ENCODE peak calls at places on chromosomes 2 and 18, in ten cellular contexts. W is gastrocnemius medialis, C is GM12865, U is tibial artery, V is H9, E is BJ, Z is neural progenitor cell, L is sigmoid colon, T is cardiac fibroblast, M is choroid plexus epithelial cell. D is an unnamed sample.
A peak's percentile ranks its signal among the peaks of the same experiment; 100 is the strongest.

GRCh38 chr18:58848685-58849084 is 16.0 kb upstream of the ZNF532 start:
- DNase-seq in C (no peak), E (no peak), W (no peak), Z (no peak), U (no peak), T (peak; percentile 70), L (no peak), V (peak; percentile 75), M (peak; percentile 39), D (no peak)

GRCh38 chr2:17912266-17912691 is 33.8 kb downstream of the KCNS3 start:
- DNase-seq in E (no peak), L (no peak), U (no peak), V (no peak), T (no peak), Z (no peak), C (peak; percentile 37), M (no peak), W (peak; percentile 12), D (peak; percentile 16)

GRCh38 chr2:120660771-120661459 is 74.8 kb upstream of the GLI2 start:
- DNase-seq in T (no peak), E (no peak), M (no peak), W (no peak), C (no peak), U (no peak), L (no peak), V (peak; percentile 74), Z (no peak), D (no peak)

GRCh38 chr18:37254256-37254880 is 311.2 kb downstream of the CELF4 start:
- DNase-seq in L (no peak), E (no peak), Z (no peak), W (no peak), C (no peak), U (no peak), T (no peak), V (no peak), M (no peak), D (no peak)

GRCh38 chr18:48391863-48392262 is 17.3 kb downstream of the ZBTB7C start:
- DNase-seq in W (no peak), L (no peak), C (no peak), V (peak; percentile 14), T (peak; percentile 7), Z (no peak), U (no peak), E (no peak), M (no peak), D (peak; percentile 34)

GRCh38 chr2:101418704-101419663 is 31.7 kb upstream of the CREG2 start:
- DNase-seq in Z (peak; percentile 73), M (peak; percentile 88), V (no peak), E (no peak), L (peak; percentile 73), T (peak; percentile 86), W (peak; percentile 17), U (no peak), C (peak; percentile 63), D (peak; percentile 68)

GRCh38 chr2:23681356-23682140 is 245.4 kb downstream of the ATAD2B start:
- DNase-seq in V (no peak), T (no peak), E (no peak), Z (no peak), M (no peak), U (no peak), C (no peak), L (no peak), W (no peak), D (no peak)

GRCh38 chr2:220887271-220887870 is 684.7 kb downstream of the EPHA4 start:
- DNase-seq in V (no peak), U (no peak), L (no peak), W (no peak), M (no peak), Z (peak; percentile 48), C (no peak), E (no peak), T (no peak), D (no peak)

GRCh38 chr2:128646691-128647090 is 328.0 kb upstream of the HS6ST1 start:
- DNase-seq in M (no peak), Z (no peak), U (peak; percentile 17), W (no peak), L (no peak), E (no peak), C (no peak), T (no peak), V (no peak), D (no peak)

GRCh38 chr2:173090973-173091660 is 15.5 kb downstream of the MAP3K20 start:
- DNase-seq in W (peak; percentile 73), E (no peak), L (peak; percentile 84), C (no peak), T (no peak), Z (no peak), V (peak; percentile 34), M (no peak), U (peak; percentile 89), D (peak; percentile 41)

GRCh38 chr2:171762879-171763573 is 75.8 kb downstream of the DYNC1I2 start:
- DNase-seq in V (no peak), E (no peak), M (peak; percentile 57), W (no peak), L (no peak), T (peak; percentile 25), U (no peak), Z (no peak), C (no peak), D (no peak)

GRCh38 chr2:8984152-8984551 is 19.3 kb downstream of the MBOAT2 start:
- DNase-seq in T (peak; percentile 50), C (peak; percentile 35), W (no peak), M (peak; percentile 66), V (no peak), Z (no peak), E (no peak), L (no peak), U (no peak), D (no peak)

GRCh38 chr2:8985561-8986326 is 17.7 kb downstream of the MBOAT2 start:
- DNase-seq in U (no peak), C (no peak), Z (no peak), W (no peak), T (no peak), M (no peak), V (no peak), L (no peak), E (no peak), D (no peak)

GRCh38 chr2:8987413-8987812 is 16.1 kb downstream of the MBOAT2 start:
- DNase-seq in U (no peak), L (no peak), T (peak; percentile 67), M (no peak), C (no peak), Z (no peak), E (no peak), V (no peak), W (no peak), D (no peak)

GRCh38 chr2:8984855-8985254 is 18.6 kb downstream of the MBOAT2 start:
- DNase-seq in W (no peak), Z (peak; percentile 39), L (no peak), V (no peak), M (peak; percentile 48), T (peak; percentile 34), C (no peak), U (no peak), E (no peak), D (no peak)

DNA sequence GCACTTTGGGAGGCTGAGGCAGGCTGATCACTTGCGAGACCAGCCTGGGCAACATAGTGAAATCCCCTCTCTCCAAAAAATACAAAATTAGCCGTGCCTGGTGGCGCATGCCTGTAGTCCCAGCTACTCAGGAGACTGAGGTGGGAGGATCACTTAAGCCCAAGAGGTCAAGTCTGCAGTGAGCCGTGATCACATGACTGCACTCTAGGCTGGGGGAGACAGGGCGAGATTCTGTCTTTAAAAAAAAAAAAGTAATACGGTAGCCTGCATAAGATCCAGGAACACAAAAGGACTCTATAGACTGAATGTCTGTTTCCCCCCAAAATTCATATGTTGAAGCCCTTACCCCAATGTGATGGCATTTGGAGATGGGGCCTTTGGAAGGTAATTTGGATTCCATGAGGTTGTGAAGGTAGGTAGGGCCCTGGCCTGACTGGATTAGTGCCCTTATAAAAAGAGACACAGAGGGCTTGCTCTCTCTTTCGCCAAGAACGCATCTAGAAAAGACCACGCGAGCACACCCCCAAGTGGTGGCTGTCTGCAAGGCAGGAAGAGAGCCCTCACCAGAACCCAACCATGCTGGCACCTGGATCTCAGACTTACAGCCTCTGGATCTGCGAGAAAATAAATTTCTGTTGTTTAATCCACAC is 17.0 kb downstream of the MBOAT2 start:
- DNase-seq in W (no peak), Z (peak; percentile 31), V (peak; percentile 75), C (peak; percentile 43), M (no peak), U (no peak), E (no peak), T (no peak), L (no peak), D (no peak)
- TF ChIP-seq CTCF in W (no peak), Z (peak; percentile 55), V (peak; percentile 77), C (peak; percentile 44), M (peak; percentile 49), U (no peak), E (no peak), T (peak; percentile 22), L (no peak), D (no peak)

GRCh38 chr2:144587306-144587705 is 67.4 kb upstream of the ZEB2 start:
- DNase-seq in C (no peak), E (no peak), Z (no peak), M (no peak), V (no peak), W (no peak), T (no peak), U (no peak), L (no peak), D (no peak)
- TF ChIP-seq CTCF in C (no peak), E (no peak), Z (no peak), M (no peak), V (no peak), W (no peak), T (no peak), U (no peak), L (no peak), D (no peak)

DNA sequence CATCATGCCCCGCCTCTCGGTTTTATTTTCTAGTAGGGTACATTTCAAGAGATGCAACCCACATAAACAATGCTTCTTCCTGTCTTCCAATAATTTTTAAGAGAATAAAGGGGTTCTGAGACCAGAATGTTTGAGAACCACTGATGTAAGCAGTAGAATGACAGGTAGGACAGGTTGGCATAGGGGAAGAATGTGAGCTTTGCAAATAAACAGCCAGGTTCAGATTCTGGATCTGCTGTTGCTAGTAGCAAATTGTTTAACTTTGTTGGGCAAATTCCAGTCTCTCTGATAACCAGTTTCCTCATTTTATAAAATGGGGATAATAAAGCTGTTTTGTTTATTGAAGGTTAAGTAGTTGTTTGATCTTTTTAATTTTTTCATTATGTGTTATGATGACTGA is 32.8 kb downstream of the SOCS6 start:
- DNase-seq in V (no peak), W (no peak), M (no peak), C (no peak), Z (no peak), L (no peak), T (no peak), U (no peak), E (no peak), D (no peak)
- TF ChIP-seq CTCF in V (no peak), W (no peak), M (no peak), C (no peak), Z (no peak), L (no peak), T (no peak), U (no peak), E (no peak), D (no peak)

GRCh38 chr2:237791977-237792727 is 6.4 kb upstream of the RBM44 start:
- DNase-seq in U (no peak), T (peak; percentile 40), Z (peak; percentile 43), C (no peak), W (no peak), M (peak; percentile 43), L (no peak), E (no peak), V (peak; percentile 50), D (no peak)
- TF ChIP-seq CTCF in U (no peak), T (peak; percentile 42), Z (peak; percentile 47), C (no peak), W (no peak), M (peak; percentile 48), L (no peak), E (no peak), V (peak; percentile 64), D (no peak)